ENCODE peak calls at places on chromosomes 12 and 14, in nine cellular contexts. E is ascending aorta; U is cardiac muscle cell; K is ovary; N is CD8-positive, alpha-beta memory T cell; V is lower lobe of right lung; S is spleen; P is effector memory CD4-positive, alpha-beta T cell; Q is upper lobe of right lung. L is an unnamed sample. For H3K4me1 and H3K27me3, the result is how much of the 10 kb centered on the place peaks cover.

GRCh38 chr12:43198608-43199007 is 353.4 kb downstream of the ADAMTS20 start:
- DNase-seq in P (no peak), N (no peak), S (no peak), V (no peak), E (no peak), U (no peak), Q (no peak), K (no peak), L (no peak)

GRCh38 chr12:9346866-9347327 is 138.7 kb upstream of the PZP start:
- DNase-seq in Q (no peak), S (no peak), K (no peak), P (no peak), U (no peak), E (no peak), N (no peak), V (no peak), L (no peak)

GRCh38 chr12:52679875-52680274 is 332 bp downstream of the KRT1 start:
- DNase-seq in K (no peak), Q (no peak), U (no peak), N (no peak), S (no peak), P (no peak), E (no peak), V (no peak), L (no peak)

GRCh38 chr14:49769171-49769570 is 1.2 kb downstream of the KLHDC2 start:
- DNase-seq in N (no peak), V (no peak), Q (no peak), U (peak), K (no peak), P (no peak), E (no peak), S (no peak), L (no peak)

GRCh38 chr12:62604373-62604772 is 137.7 kb downstream of the MON2 start:
- DNase-seq in N (no peak), Q (no peak), P (no peak), K (no peak), S (no peak), U (no peak), V (no peak), E (no peak), L (no peak)

GRCh38 chr12:113056381-113056630 is 224 bp upstream of the DTX1 start:
- DNase-seq in V (no peak), S (no peak), N (no peak), E (no peak), P (no peak), U (no peak), Q (no peak), K (no peak), L (no peak)

GRCh38 chr14:40188006-40188405 is 755.8 kb upstream of the FBXO33 start:
- DNase-seq in K (no peak), P (no peak), E (no peak), Q (no peak), N (no peak), V (no peak), U (no peak), S (no peak), L (no peak)

GRCh38 chr14:37253905-37254304 is 56.2 kb downstream of the MIPOL1 start:
- DNase-seq in K (peak), E (no peak), V (no peak), N (no peak), Q (no peak), P (no peak), S (no peak), U (peak), L (no peak)

GRCh38 chr12:88544991-88545684 is 35.1 kb downstream of the KITLG start:
- DNase-seq in S (no peak), E (no peak), P (no peak), U (peak), K (no peak), N (no peak), Q (no peak), V (no peak), L (no peak)

GRCh38 chr14:80681651-80682050 is 259.9 kb downstream of the CEP128 start:
- DNase-seq in V (no peak), E (no peak), N (no peak), S (no peak), Q (no peak), P (no peak), K (no peak), U (no peak), L (no peak)

GRCh38 chr14:77324816-77325745 is 4.2 kb downstream of the GSTZ1 start:
- DNase-seq in N (no peak), K (no peak), E (no peak), U (no peak), Q (no peak), P (no peak), V (no peak), S (no peak), L (no peak)

GRCh38 chr14:59728294-59728693 is 142.3 kb downstream of the RTN1 start:
- DNase-seq in E (no peak), U (no peak), V (no peak), K (no peak), S (no peak), Q (no peak), N (no peak), P (no peak), L (no peak)

GRCh38 chr12:32478166-32478565 is 78.8 kb downstream of the FGD4 start:
- DNase-seq in E (no peak), N (no peak), S (no peak), Q (no peak), K (no peak), P (no peak), U (no peak), V (no peak), L (no peak)

GRCh38 chr14:100988411-100988900 is 84.9 kb upstream of the RTL1 start:
- DNase-seq in K (no peak), Q (no peak), S (no peak), V (no peak), E (no peak), U (no peak), N (no peak), P (no peak), L (no peak)

GRCh38 chr14:38224328-38224727 is 16.6 kb downstream of the SSTR1 start:
- DNase-seq in K (no peak), S (no peak), E (no peak), N (no peak), V (no peak), U (no peak), Q (no peak), P (no peak), L (no peak)

GRCh38 chr14:90604356-90604755 is 207.5 kb downstream of the CALM1 start:
- DNase-seq in E (no peak), Q (no peak), U (peak), P (no peak), N (no peak), K (no peak), V (no peak), S (no peak), L (no peak)

GRCh38 chr14:94532462-94532861 is 23.2 kb upstream of the SERPINA12 start:
- DNase-seq in Q (no peak), S (no peak), P (no peak), N (no peak), U (peak), E (no peak), K (no peak), V (no peak), L (no peak)

GRCh38 chr12:106595268-106595667 is 12.5 kb downstream of the RFX4 start:
- DNase-seq in E (no peak), N (no peak), K (no peak), Q (no peak), P (no peak), V (no peak), U (no peak), S (no peak), L (no peak)

GRCh38 chr14:21191809-21192446 is 36.1 kb upstream of the OR5AU1 start:
- DNase-seq in U (peak), Q (peak), S (peak), V (peak), N (peak), K (peak), P (peak), E (no peak), L (peak)

GRCh38 chr12:132886529-132887477 is 602 bp downstream of the CHFR start:
- DNase-seq in K (no peak), Q (no peak), E (no peak), P (no peak), V (peak), U (peak), N (no peak), S (no peak), L (no peak)

GRCh38 chr14:91299483-91300115 is 55.1 kb upstream of the GPR68 start:
- DNase-seq in K (no peak), E (no peak), N (no peak), P (no peak), V (peak), U (no peak), Q (no peak), S (no peak), L (no peak)

GRCh38 chr12:94173660-94174265 is 25.4 kb downstream of the PLXNC1 start:
- DNase-seq in S (no peak), E (no peak), N (peak), V (no peak), P (no peak), U (no peak), K (no peak), Q (no peak), L (no peak)

GRCh38 chr14:20516921-20517320 is 11.6 kb downstream of the RNASE10 start:
- DNase-seq in U (peak), S (no peak), Q (no peak), E (no peak), N (no peak), V (no peak), P (no peak), K (no peak), L (no peak)

GRCh38 chr12:10722502-10722904 is 620 bp downstream of the YBX3 start:
- DNase-seq in Q (peak), V (peak), E (peak), K (peak), N (peak), S (peak), U (peak), P (no peak), L (peak)

GRCh38 chr14:79369359-79370332 is 841.7 kb downstream of the DIO2 start:
- DNase-seq in V (no peak), U (peak), Q (no peak), K (no peak), E (no peak), S (no peak), N (no peak), P (no peak), L (no peak)

GRCh38 chr12:122965356-122965755 is 907 bp downstream of the ABCB9 start:
- DNase-seq in S (no peak), K (no peak), V (no peak), E (no peak), N (no peak), U (no peak), P (no peak), Q (no peak), L (no peak)

GRCh38 chr14:72332054-72332453 is 399.8 kb downstream of the RGS6 start:
- DNase-seq in Q (no peak), S (no peak), U (no peak), V (no peak), N (no peak), K (peak), P (no peak), E (no peak), L (no peak)

GRCh38 chr12:103036581-103037214 is 79.2 kb downstream of the ASCL1 start:
- DNase-seq in N (no peak), U (no peak), Q (no peak), E (no peak), V (no peak), P (no peak), K (no peak), S (no peak), L (no peak)

GRCh38 chr12:107306141-107306670 is 212.9 kb upstream of the CRY1 start:
- DNase-seq in E (no peak), V (no peak), S (no peak), U (no peak), P (no peak), K (no peak), Q (no peak), N (no peak), L (no peak)

GRCh38 chr14:21780429-21781084 is 106.9 kb upstream of the OR4E1 start:
- DNase-seq in V (no peak), S (no peak), N (no peak), U (no peak), K (no peak), Q (no peak), P (no peak), E (no peak), L (no peak)

GRCh38 chr12:67517181-67517887 is 131.2 kb upstream of the DYRK2 start:
- DNase-seq in P (no peak), E (no peak), V (no peak), U (peak), K (peak), S (no peak), Q (no peak), N (no peak), L (peak)

GRCh38 chr12:48817957-48818830 is at the start of gene CACNB3:
- DNase-seq in Q (peak), K (peak), N (peak), U (peak), E (no peak), P (peak), V (peak), S (peak), L (peak)

GRCh38 chr14:54772451-54772881 is 130.2 kb downstream of the GCH1 start:
- DNase-seq in K (no peak), E (no peak), Q (no peak), U (peak), N (no peak), P (no peak), S (no peak), V (no peak), L (no peak)

GRCh38 chr12:20476551-20476950 is 108.2 kb downstream of the PDE3A start:
- DNase-seq in N (no peak), V (no peak), K (no peak), P (no peak), U (no peak), Q (no peak), S (no peak), E (no peak), L (no peak)

GRCh38 chr12:115871714-115872113 is 405.8 kb downstream of the MED13L start:
- DNase-seq in K (no peak), V (no peak), U (peak), P (no peak), E (no peak), S (no peak), Q (no peak), N (no peak), L (no peak)

GRCh38 chr14:37870947-37871346 is 275.5 kb downstream of the TTC6 start:
- DNase-seq in N (no peak), E (no peak), Q (no peak), V (no peak), U (no peak), P (no peak), K (no peak), S (no peak), L (no peak)

GRCh38 chr12:30447061-30447750 is 248.5 kb downstream of the IPO8 start:
- DNase-seq in U (peak), S (no peak), E (no peak), P (no peak), K (no peak), Q (no peak), V (no peak), N (no peak), L (no peak)

GRCh38 chr12:27549801-27550652 is 26.0 kb downstream of the PPFIBP1 start:
- DNase-seq in Q (peak), N (no peak), K (peak), V (peak), S (no peak), U (peak), E (peak), P (no peak), L (peak)

GRCh38 chr12:48758186-48758585 is 30.7 kb downstream of the ADCY6 start:
- DNase-seq in K (no peak), U (no peak), E (no peak), S (no peak), Q (no peak), N (no peak), P (no peak), V (no peak), L (no peak)

DNA sequence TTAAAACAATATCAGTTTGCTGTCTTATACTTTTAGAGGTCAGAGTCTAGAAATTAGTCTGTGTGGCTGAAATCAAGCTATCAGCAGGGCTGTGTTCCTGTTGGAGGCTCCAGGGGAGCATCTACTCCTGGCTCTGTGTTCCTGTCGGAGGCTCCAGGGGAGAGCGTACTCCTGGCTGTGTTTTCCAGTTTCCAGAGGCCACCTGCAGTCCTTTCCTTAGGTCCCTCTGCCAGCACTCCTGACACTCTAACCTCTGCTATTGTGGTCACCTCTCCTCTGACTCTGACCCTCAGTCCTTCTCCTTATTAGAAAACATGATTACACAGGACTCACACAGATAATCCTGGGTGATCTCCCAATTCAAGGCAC is 1140.7 kb upstream of the TMEM132C start:
- DNase-seq in P (no peak), E (no peak), N (no peak), U (no peak), V (no peak), K (no peak), S (no peak), Q (no peak), L (no peak)
- H3K27ac ChIP-seq in P (no peak), E (no peak), N (peak), U (no peak), V (no peak), K (no peak), S (no peak), Q (no peak), L (no peak)

DNA sequence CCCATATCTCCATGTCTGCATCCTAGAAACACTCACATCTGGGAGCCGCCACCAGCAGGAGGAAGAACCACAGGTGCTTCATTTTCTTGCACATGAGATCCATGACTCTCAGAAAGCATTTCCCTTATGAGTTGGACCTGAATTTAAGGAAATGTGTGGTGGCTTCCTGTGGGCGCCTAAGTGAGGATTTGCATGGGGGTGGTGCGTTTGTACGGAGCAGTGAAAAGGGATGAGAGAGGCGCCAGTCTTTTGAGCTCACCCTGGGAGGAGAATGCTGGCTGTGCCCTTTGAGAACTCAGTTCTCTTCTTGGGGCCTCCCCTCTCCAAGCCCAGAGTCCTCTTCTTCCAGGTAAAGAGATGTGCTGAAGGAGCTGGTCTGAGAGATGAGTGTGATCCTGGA is 895.7 kb downstream of the TMEM121 start:
- DNase-seq in S (no peak), E (no peak), V (no peak), Q (no peak), K (no peak), N (no peak), U (no peak), P (no peak), L (no peak)
- H3K4me1 ChIP-seq in S (under half), E (under half), V (under half), Q (under half), K (under half), N (under half), U (under half), P (under half), L (under half)

GRCh38 chr14:86510503-86510902 is 980.6 kb downstream of the FLRT2 start:
- DNase-seq in U (peak), V (no peak), E (no peak), S (no peak), Q (no peak), P (no peak), N (no peak), K (no peak), L (no peak)

GRCh38 chr14:86521032-86521730 is 991.2 kb downstream of the FLRT2 start:
- DNase-seq in N (no peak), S (no peak), K (no peak), U (no peak), E (no peak), V (no peak), P (no peak), Q (no peak), L (no peak)

GRCh38 chr14:86513564-86513963 is 983.6 kb downstream of the FLRT2 start:
- DNase-seq in P (no peak), E (no peak), S (no peak), K (no peak), V (no peak), U (no peak), Q (no peak), N (no peak), L (no peak)

GRCh38 chr14:86513056-86513455 is 983.1 kb downstream of the FLRT2 start:
- DNase-seq in S (no peak), K (no peak), P (no peak), U (no peak), E (no peak), Q (no peak), N (no peak), V (no peak), L (no peak)

GRCh38 chr14:86515195-86515594 is 985.3 kb downstream of the FLRT2 start:
- DNase-seq in S (no peak), U (no peak), E (no peak), N (no peak), K (no peak), Q (no peak), P (no peak), V (no peak), L (no peak)
- H3K27me3 ChIP-seq in S (under half), U (under half), E (under half), N (under half), K (under half), Q (under half), P (under half), V (under half), L (under half)

GRCh38 chr12:129002447-129002846 is 149.2 kb downstream of the GLT1D1 start:
- DNase-seq in U (no peak), N (no peak), K (no peak), E (no peak), P (no peak), S (no peak), V (no peak), Q (no peak), L (no peak)
- H3K27ac ChIP-seq in U (no peak), N (no peak), K (no peak), E (no peak), P (no peak), S (no peak), V (no peak), Q (no peak), L (no peak)

DNA sequence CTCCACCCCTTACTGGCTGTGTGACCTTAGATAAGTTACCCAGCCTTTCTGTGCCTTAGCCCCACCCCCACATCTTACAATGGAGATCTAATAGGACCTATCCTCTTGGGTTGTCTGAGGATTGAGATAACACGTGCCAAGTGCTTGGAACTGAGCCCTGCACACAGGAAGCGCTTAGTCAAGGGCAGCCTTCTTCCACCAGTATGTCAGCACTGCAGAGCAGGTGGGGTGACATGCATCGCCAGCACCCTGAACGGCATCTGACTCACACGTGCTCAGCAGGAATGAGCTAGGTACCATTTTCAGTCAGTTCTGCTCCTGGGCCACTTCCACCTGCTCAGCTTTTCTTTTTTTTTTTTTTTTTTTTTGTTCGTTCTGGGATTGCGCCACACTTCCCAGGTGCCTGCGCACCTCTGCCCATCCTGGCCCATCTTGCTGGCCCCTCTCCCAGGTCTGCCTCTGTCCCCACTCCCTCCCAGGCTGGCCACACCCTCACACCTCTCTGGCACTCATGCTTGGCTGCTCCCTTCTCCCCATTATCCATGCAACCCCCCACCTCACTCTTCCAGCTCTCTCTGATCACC is 19.6 kb downstream of the LGMN start:
- DNase-seq in K (no peak), S (no peak), U (peak), E (no peak), Q (no peak), V (peak), P (no peak), N (no peak), L (no peak)
- H3K4me1 ChIP-seq in K (under half), S (under half), U (under half), E (under half), Q (under half), V (under half), P (under half), N (under half), L (under half)

GRCh38 chr12:78645956-78646355 is 218.6 kb upstream of the SYT1 start:
- DNase-seq in U (peak), P (no peak), S (no peak), E (no peak), N (no peak), K (no peak), V (no peak), Q (no peak), L (no peak)

DNA sequence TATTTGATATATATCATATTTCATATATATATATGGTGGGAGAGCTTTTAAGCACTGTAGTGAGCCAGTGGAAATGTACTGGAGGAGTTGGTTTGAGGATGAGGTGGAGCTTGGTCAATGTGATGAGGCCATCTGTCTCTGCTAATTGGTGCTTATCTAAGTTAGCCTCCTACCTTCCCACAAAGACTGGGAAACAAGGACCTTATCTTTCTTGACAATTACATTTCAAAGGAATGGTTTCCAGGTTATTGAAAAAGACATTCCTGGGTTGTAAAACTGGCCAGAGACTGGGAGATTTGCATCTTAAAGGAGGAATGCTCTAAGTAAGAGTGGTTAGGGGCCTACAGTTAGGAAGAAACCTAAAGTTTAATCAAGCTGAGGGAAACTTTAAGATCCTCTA is 212.8 kb upstream of the SYT1 start:
- DNase-seq in U (no peak), N (no peak), P (no peak), Q (no peak), E (no peak), K (no peak), V (no peak), S (no peak), L (no peak)
- H3K27me3 ChIP-seq in U (under half), N (under half), P (under half), Q (under half), E (under half), K (under half), V (under half), S (under half), L (under half)

GRCh38 chr12:50297996-50298395 is 14.7 kb upstream of the LIMA1 start:
- DNase-seq in N (no peak), S (no peak), Q (no peak), P (no peak), K (no peak), E (no peak), V (no peak), U (no peak), L (no peak)
- H3K27ac ChIP-seq in N (no peak), S (peak), Q (no peak), P (no peak), K (no peak), E (no peak), V (no peak), U (no peak), L (no peak)